ENCODE peak calls at places on chromosomes 5 and 9, in seven cellular contexts. F is HT1080, R is substantia nigra, J is smooth muscle cell of the brain vasculature, Z is HTR-8/SVneo, V is NB4, P is AG04450. O is an unnamed sample.
A peak's percentile ranks its signal among the peaks of the same experiment; 100 is the strongest.

GRCh38 chr9:135661801-135662560 is 1.1 kb upstream of the LCN9 start:
- DNase-seq in P (no peak), F (no peak), R (no peak), J (no peak), Z (no peak), V (no peak), O (no peak)

GRCh38 chr9:129708799-129709198 is 43.4 kb downstream of the PRRX2 start:
- DNase-seq in V (no peak), Z (no peak), R (no peak), F (no peak), J (no peak), P (no peak), O (no peak)

GRCh38 chr9:136385015-136385414 is 11.5 kb upstream of the CARD9 start:
- DNase-seq in J (no peak), P (no peak), Z (no peak), V (peak; percentile 37), F (no peak), R (no peak), O (no peak)

GRCh38 chr5:84724683-84725082 is 340.0 kb upstream of the EDIL3 start:
- DNase-seq in V (no peak), P (peak; percentile 26), J (no peak), F (peak; percentile 61), Z (no peak), R (peak; percentile 0), O (no peak)

GRCh38 chr5:55176176-55176818 is 3.3 kb upstream of the CDC20B start:
- DNase-seq in Z (peak; percentile 54), R (peak; percentile 60), F (peak; percentile 60), P (no peak), V (peak; percentile 82), J (no peak), O (no peak)

GRCh38 chr9:114396558-114397218 is 8.9 kb upstream of the AKNA start:
- DNase-seq in P (peak; percentile 75), Z (no peak), V (no peak), J (no peak), R (no peak), F (no peak), O (no peak)

GRCh38 chr5:8805653-8806052 is 740.2 kb downstream of the SEMA5A start:
- DNase-seq in P (no peak), V (no peak), Z (no peak), F (no peak), J (no peak), R (no peak), O (no peak)

GRCh38 chr5:128408622-128409021 is 129.4 kb downstream of the FBN2 start:
- DNase-seq in V (no peak), F (no peak), P (no peak), J (no peak), Z (no peak), R (no peak), O (no peak)

GRCh38 chr5:79075646-79076426 is 6.3 kb downstream of the BHMT2 start:
- DNase-seq in P (no peak), J (no peak), F (no peak), V (no peak), Z (no peak), R (no peak), O (no peak)

GRCh38 chr5:156529902-156530301 is 202.9 kb downstream of the SGCD start:
- DNase-seq in F (no peak), Z (no peak), J (no peak), R (no peak), P (no peak), V (peak; percentile 40), O (no peak)

GRCh38 chr9:21569721-21570120 is 87.6 kb upstream of the IFNE start:
- DNase-seq in V (no peak), P (no peak), R (no peak), J (no peak), Z (no peak), F (no peak), O (no peak)

GRCh38 chr5:82147860-82148573 is 130.1 kb downstream of the RPS23 start:
- DNase-seq in F (no peak), V (peak; percentile 18), R (no peak), P (no peak), Z (no peak), J (no peak), O (no peak)

GRCh38 chr5:173246135-173246495 is 11.1 kb upstream of the NKX2-5 start:
- DNase-seq in V (no peak), F (no peak), R (no peak), Z (no peak), J (no peak), P (no peak), O (no peak)

GRCh38 chr5:151248651-151249050 is 4.3 kb upstream of the GM2A start:
- DNase-seq in J (no peak), F (no peak), Z (no peak), R (no peak), P (no peak), V (no peak), O (no peak)

GRCh38 chr9:92467511-92467910 is 14.8 kb downstream of the ASPN start:
- DNase-seq in R (no peak), Z (no peak), F (no peak), J (no peak), V (no peak), P (no peak), O (no peak)

GRCh38 chr9:88005146-88005750 is 30.9 kb upstream of the CDK20 start:
- DNase-seq in V (no peak), R (no peak), P (no peak), J (no peak), Z (no peak), F (no peak), O (no peak)